ENCODE peak calls at places on chromosome 1, in eight cellular contexts. One of them, this sample, is unnamed.

GRCh38 chr1:66475940-66476339 is 58.0 kb upstream of the SGIP1 start:
- DNase-seq in posterior cingulate gyrus: no peak
- DNase-seq in fibroblast of lung: no peak
- DNase-seq in DMS153: no peak
- DNase-seq in H9: peak; percentile 38
- DNase-seq in Panc1: no peak
- DNase-seq in non-pigmented ciliary epithelial cell: no peak
- DNase-seq in neuronal stem cell: no peak
- DNase-seq in this sample: no peak

GRCh38 chr1:183670169-183670568 is 17.1 kb upstream of the APOBEC4 start:
- DNase-seq in H9: no peak
- DNase-seq in posterior cingulate gyrus: no peak
- DNase-seq in neuronal stem cell: no peak
- DNase-seq in non-pigmented ciliary epithelial cell: no peak
- DNase-seq in fibroblast of lung: no peak
- DNase-seq in Panc1: no peak
- DNase-seq in DMS153: no peak
- DNase-seq in this sample: no peak

GRCh38 chr1:51304360-51304759 is 26.0 kb downstream of the TTC39A start:
- DNase-seq in Panc1: no peak
- DNase-seq in posterior cingulate gyrus: no peak
- DNase-seq in non-pigmented ciliary epithelial cell: no peak
- DNase-seq in neuronal stem cell: no peak
- DNase-seq in fibroblast of lung: no peak
- DNase-seq in DMS153: no peak
- DNase-seq in H9: no peak
- DNase-seq in this sample: no peak

GRCh38 chr1:7642781-7643180 is 128.3 kb upstream of the VAMP3 start:
- DNase-seq in Panc1: no peak
- DNase-seq in DMS153: no peak
- DNase-seq in fibroblast of lung: no peak
- DNase-seq in posterior cingulate gyrus: no peak
- DNase-seq in H9: no peak
- DNase-seq in non-pigmented ciliary epithelial cell: no peak
- DNase-seq in neuronal stem cell: no peak
- DNase-seq in this sample: no peak

GRCh38 chr1:4059270-4059669 is 159.2 kb upstream of the C1orf174 start:
- DNase-seq in posterior cingulate gyrus: no peak
- DNase-seq in neuronal stem cell: no peak
- DNase-seq in non-pigmented ciliary epithelial cell: no peak
- DNase-seq in H9: no peak
- DNase-seq in Panc1: no peak
- DNase-seq in DMS153: no peak
- DNase-seq in fibroblast of lung: no peak
- DNase-seq in this sample: no peak

GRCh38 chr1:78279051-78279450 is 211.7 kb upstream of the PTGFR start:
- DNase-seq in H9: no peak
- DNase-seq in DMS153: no peak
- DNase-seq in neuronal stem cell: no peak
- DNase-seq in posterior cingulate gyrus: no peak
- DNase-seq in fibroblast of lung: peak; percentile 98
- DNase-seq in Panc1: no peak
- DNase-seq in non-pigmented ciliary epithelial cell: peak; percentile 94
- DNase-seq in this sample: no peak

GRCh38 chr1:9537863-9538668 is 1.2 kb upstream of the SLC25A33 start:
- DNase-seq in non-pigmented ciliary epithelial cell: no peak
- DNase-seq in Panc1: no peak
- DNase-seq in fibroblast of lung: no peak
- DNase-seq in posterior cingulate gyrus: no peak
- DNase-seq in DMS153: peak; percentile 76
- DNase-seq in neuronal stem cell: no peak
- DNase-seq in H9: no peak
- DNase-seq in this sample: no peak

GRCh38 chr1:82517586-82517985 is 716.9 kb downstream of the ADGRL2 start:
- DNase-seq in H9: peak; percentile 62
- DNase-seq in neuronal stem cell: peak; percentile 15
- DNase-seq in non-pigmented ciliary epithelial cell: no peak
- DNase-seq in Panc1: no peak
- DNase-seq in fibroblast of lung: peak; percentile 19
- DNase-seq in posterior cingulate gyrus: no peak
- DNase-seq in DMS153: no peak
- DNase-seq in this sample: no peak

GRCh38 chr1:15455522-15455921 is 1.0 kb upstream of the CELA2A start:
- DNase-seq in posterior cingulate gyrus: no peak
- DNase-seq in fibroblast of lung: peak; percentile 38
- DNase-seq in neuronal stem cell: no peak
- DNase-seq in H9: no peak
- DNase-seq in non-pigmented ciliary epithelial cell: no peak
- DNase-seq in DMS153: no peak
- DNase-seq in Panc1: no peak
- DNase-seq in this sample: no peak

GRCh38 chr1:239243003-239243402 is 143.4 kb upstream of the CHRM3 start:
- DNase-seq in H9: peak; percentile 36
- DNase-seq in DMS153: no peak
- DNase-seq in neuronal stem cell: no peak
- DNase-seq in non-pigmented ciliary epithelial cell: no peak
- DNase-seq in fibroblast of lung: no peak
- DNase-seq in Panc1: no peak
- DNase-seq in posterior cingulate gyrus: no peak
- DNase-seq in this sample: no peak

GRCh38 chr1:8866173-8866791 is 12.2 kb downstream of the ENO1 start:
- DNase-seq in non-pigmented ciliary epithelial cell: no peak
- DNase-seq in neuronal stem cell: no peak
- DNase-seq in Panc1: no peak
- DNase-seq in DMS153: no peak
- DNase-seq in posterior cingulate gyrus: no peak
- DNase-seq in H9: no peak
- DNase-seq in fibroblast of lung: no peak
- DNase-seq in this sample: no peak

GRCh38 chr1:67208217-67208616 is 42.0 kb downstream of the IL23R start:
- DNase-seq in neuronal stem cell: no peak
- DNase-seq in Panc1: no peak
- DNase-seq in non-pigmented ciliary epithelial cell: no peak
- DNase-seq in fibroblast of lung: no peak
- DNase-seq in DMS153: no peak
- DNase-seq in posterior cingulate gyrus: no peak
- DNase-seq in H9: no peak
- DNase-seq in this sample: no peak

GRCh38 chr1:156584813-156585212 is 5.3 kb downstream of the TTC24 start:
- DNase-seq in posterior cingulate gyrus: no peak
- DNase-seq in Panc1: no peak
- DNase-seq in non-pigmented ciliary epithelial cell: no peak
- DNase-seq in DMS153: peak; percentile 41
- DNase-seq in H9: peak; percentile 87
- DNase-seq in neuronal stem cell: no peak
- DNase-seq in fibroblast of lung: no peak
- DNase-seq in this sample: no peak

GRCh38 chr1:32716312-32717126 is 13.9 kb upstream of the SYNC start:
- DNase-seq in non-pigmented ciliary epithelial cell: no peak
- DNase-seq in DMS153: peak; percentile 99
- DNase-seq in neuronal stem cell: peak; percentile 56
- DNase-seq in Panc1: no peak
- DNase-seq in H9: peak; percentile 99
- DNase-seq in posterior cingulate gyrus: no peak
- DNase-seq in fibroblast of lung: no peak
- DNase-seq in this sample: no peak

GRCh38 chr1:85865183-85865582 is 156.9 kb upstream of the ZNHIT6 start:
- DNase-seq in Panc1: no peak
- DNase-seq in posterior cingulate gyrus: no peak
- DNase-seq in H9: no peak
- DNase-seq in DMS153: no peak
- DNase-seq in neuronal stem cell: no peak
- DNase-seq in non-pigmented ciliary epithelial cell: no peak
- DNase-seq in fibroblast of lung: no peak
- DNase-seq in this sample: no peak

GRCh38 chr1:179938752-179939151 is 15.9 kb upstream of the CEP350 start:
- DNase-seq in neuronal stem cell: no peak
- DNase-seq in DMS153: no peak
- DNase-seq in H9: no peak
- DNase-seq in Panc1: no peak
- DNase-seq in fibroblast of lung: no peak
- DNase-seq in non-pigmented ciliary epithelial cell: no peak
- DNase-seq in posterior cingulate gyrus: no peak
- DNase-seq in this sample: no peak

GRCh38 chr1:17669305-17669704 is 85.8 kb upstream of the ACTL8 start:
- DNase-seq in Panc1: no peak
- DNase-seq in non-pigmented ciliary epithelial cell: no peak
- DNase-seq in DMS153: no peak
- DNase-seq in neuronal stem cell: no peak
- DNase-seq in H9: no peak
- DNase-seq in posterior cingulate gyrus: no peak
- DNase-seq in fibroblast of lung: no peak
- DNase-seq in this sample: no peak

GRCh38 chr1:46558141-46558963 is 6.9 kb upstream of the KNCN start:
- DNase-seq in DMS153: peak; percentile 73
- DNase-seq in H9: peak; percentile 59
- DNase-seq in fibroblast of lung: no peak
- DNase-seq in posterior cingulate gyrus: no peak
- DNase-seq in non-pigmented ciliary epithelial cell: no peak
- DNase-seq in Panc1: no peak
- DNase-seq in neuronal stem cell: peak; percentile 35
- DNase-seq in this sample: no peak

GRCh38 chr1:95076034-95076433 is 3.3 kb upstream of the ALG14 start:
- DNase-seq in H9: no peak
- DNase-seq in non-pigmented ciliary epithelial cell: no peak
- DNase-seq in DMS153: no peak
- DNase-seq in posterior cingulate gyrus: no peak
- DNase-seq in neuronal stem cell: no peak
- DNase-seq in Panc1: no peak
- DNase-seq in fibroblast of lung: no peak
- DNase-seq in this sample: no peak

GRCh38 chr1:36763771-36764170 is 270.5 kb downstream of the GRIK3 start:
- DNase-seq in non-pigmented ciliary epithelial cell: no peak
- DNase-seq in DMS153: no peak
- DNase-seq in Panc1: no peak
- DNase-seq in posterior cingulate gyrus: peak; percentile 27
- DNase-seq in neuronal stem cell: no peak
- DNase-seq in fibroblast of lung: no peak
- DNase-seq in H9: no peak
- DNase-seq in this sample: no peak

GRCh38 chr1:225744745-225745144 is 32.9 kb upstream of the SRP9 start:
- DNase-seq in non-pigmented ciliary epithelial cell: no peak
- DNase-seq in H9: no peak
- DNase-seq in DMS153: no peak
- DNase-seq in posterior cingulate gyrus: no peak
- DNase-seq in fibroblast of lung: no peak
- DNase-seq in Panc1: no peak
- DNase-seq in neuronal stem cell: no peak
- DNase-seq in this sample: no peak

GRCh38 chr1:18340787-18341186 is 139.9 kb upstream of the KLHDC7A start:
- DNase-seq in neuronal stem cell: no peak
- DNase-seq in H9: no peak
- DNase-seq in Panc1: no peak
- DNase-seq in posterior cingulate gyrus: no peak
- DNase-seq in fibroblast of lung: no peak
- DNase-seq in DMS153: no peak
- DNase-seq in non-pigmented ciliary epithelial cell: no peak
- DNase-seq in this sample: no peak

GRCh38 chr1:29657816-29658215 is 421.5 kb downstream of the PTPRU start:
- DNase-seq in non-pigmented ciliary epithelial cell: no peak
- DNase-seq in Panc1: no peak
- DNase-seq in DMS153: no peak
- DNase-seq in fibroblast of lung: no peak
- DNase-seq in neuronal stem cell: no peak
- DNase-seq in H9: no peak
- DNase-seq in posterior cingulate gyrus: no peak
- DNase-seq in this sample: no peak

This sample was measured in cerebellar nuclear complex.